ENCODE peak calls at places on chromosomes 12 and 14, in four cellular contexts. L is HCT116, R is HepG2, Z is transverse colon. F is an unnamed sample.

GRCh38 chr14:68892961-68893360 is 86.1 kb downstream of the ACTN1 start:
- DNase-seq in L (no peak), R (no peak), Z (no peak), F (no peak)

GRCh38 chr14:57549765-57550420 is 56.2 kb upstream of the CCDC198 start:
- DNase-seq in L (no peak), R (no peak), Z (no peak), F (no peak)

GRCh38 chr12:116539905-116540482 is 19.2 kb upstream of the MAP1LC3B2 start:
- DNase-seq in L (no peak), R (no peak), Z (peak), F (no peak)

GRCh38 chr14:75559451-75560187 is 18.8 kb upstream of the FLVCR2 start:
- DNase-seq in L (no peak), R (no peak), Z (no peak), F (no peak)

GRCh38 chr12:162467-163307 is 51.3 kb downstream of the SLC6A12 start:
- DNase-seq in L (no peak), R (no peak), Z (no peak), F (no peak)

GRCh38 chr12:23523339-23523738 is 426.1 kb downstream of the SOX5 start:
- DNase-seq in L (no peak), R (no peak), Z (no peak), F (no peak)

GRCh38 chr12:98803468-98804209 is 158.5 kb downstream of the APAF1 start:
- DNase-seq in L (peak), R (no peak), Z (no peak), F (no peak)

GRCh38 chr12:56172839-56173238 is 14.7 kb downstream of the MYL6 start:
- DNase-seq in L (no peak), R (no peak), Z (no peak), F (no peak)

GRCh38 chr12:88207921-88208640 is 66.0 kb downstream of the TMTC3 start:
- DNase-seq in L (no peak), R (no peak), Z (no peak), F (no peak)

GRCh38 chr12:62256408-62257079 is 3.7 kb upstream of the USP15 start:
- DNase-seq in L (no peak), R (no peak), Z (no peak), F (no peak)

GRCh38 chr14:104462651-104463630 is 116.6 kb upstream of the C14orf180 start:
- DNase-seq in L (no peak), R (no peak), Z (no peak), F (no peak)

GRCh38 chr14:92622311-92622710 is 108.7 kb downstream of the RIN3 start:
- DNase-seq in L (no peak), R (no peak), Z (no peak), F (no peak)

DNA sequence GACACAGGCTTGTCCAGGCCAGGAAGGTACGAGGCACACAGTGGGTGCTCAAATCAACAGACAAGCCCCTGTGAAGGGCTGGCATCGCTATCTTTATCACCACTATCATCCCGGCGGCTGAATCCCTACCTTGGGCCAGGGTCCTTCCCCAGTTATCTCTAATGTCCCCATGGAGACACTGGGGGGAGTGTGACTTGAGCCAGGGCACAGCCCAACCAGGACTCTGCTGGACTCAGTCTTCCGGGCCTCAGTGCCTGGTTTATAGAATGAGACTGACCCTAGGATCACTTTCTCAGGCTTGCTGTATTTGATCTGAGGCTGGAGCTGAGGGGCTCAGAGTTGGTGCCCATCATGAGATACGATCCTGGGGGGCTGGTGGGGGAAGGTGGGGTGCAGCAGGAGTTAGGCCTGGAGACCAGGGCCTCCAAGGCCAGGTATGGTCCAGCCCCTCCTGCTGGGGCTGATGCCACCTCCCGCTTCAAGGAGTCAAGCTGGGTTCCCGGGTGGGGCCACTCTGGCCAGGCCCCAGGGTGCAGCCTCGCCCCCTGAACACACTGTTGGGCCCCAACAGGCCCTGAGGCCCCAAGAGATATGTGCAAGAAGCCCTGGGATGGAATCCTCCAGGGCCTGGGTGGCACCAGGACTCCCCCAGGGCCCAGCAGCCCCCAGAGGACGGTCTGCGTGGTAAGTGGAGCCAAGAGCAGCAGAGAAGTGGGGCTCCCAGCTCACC is 11.8 kb downstream of the BEGAIN start:
- DNase-seq in L (no peak), R (no peak), Z (no peak), F (no peak)
- TF ChIP-seq POLR2AphosphoS5 in L (no peak), R (no peak), Z (no peak), F (no peak)

GRCh38 chr14:102731871-102732800 is 45.1 kb upstream of the TRAF3 start:
- DNase-seq in L (no peak), R (no peak), Z (no peak), F (no peak)
- TF ChIP-seq POLR2AphosphoS5 in L (no peak), R (no peak), Z (no peak), F (no peak)

DNA sequence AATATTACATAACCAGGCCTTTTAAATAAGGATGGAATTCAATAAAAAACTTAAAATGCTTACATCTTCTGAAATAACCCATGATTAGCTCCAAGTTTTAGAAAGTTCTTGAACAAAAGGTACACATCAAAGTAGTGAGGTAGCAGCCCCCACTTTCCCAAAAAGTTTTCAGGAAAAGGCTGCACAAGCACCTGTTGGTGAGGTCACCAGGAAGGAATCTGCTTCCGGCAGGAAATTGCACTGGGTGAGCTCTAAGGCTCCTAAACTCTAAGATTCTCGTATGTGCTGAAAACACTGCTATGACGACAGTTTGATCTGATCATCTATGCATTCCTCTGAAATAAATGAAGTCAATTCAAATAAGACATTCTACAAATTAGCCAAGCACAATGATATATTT is 34.3 kb upstream of the TTC7B start:
- DNase-seq in L (peak), R (peak), Z (no peak), F (no peak)
- TF ChIP-seq POLR2AphosphoS5 in L (peak), R (no peak), Z (no peak), F (no peak)

DNA sequence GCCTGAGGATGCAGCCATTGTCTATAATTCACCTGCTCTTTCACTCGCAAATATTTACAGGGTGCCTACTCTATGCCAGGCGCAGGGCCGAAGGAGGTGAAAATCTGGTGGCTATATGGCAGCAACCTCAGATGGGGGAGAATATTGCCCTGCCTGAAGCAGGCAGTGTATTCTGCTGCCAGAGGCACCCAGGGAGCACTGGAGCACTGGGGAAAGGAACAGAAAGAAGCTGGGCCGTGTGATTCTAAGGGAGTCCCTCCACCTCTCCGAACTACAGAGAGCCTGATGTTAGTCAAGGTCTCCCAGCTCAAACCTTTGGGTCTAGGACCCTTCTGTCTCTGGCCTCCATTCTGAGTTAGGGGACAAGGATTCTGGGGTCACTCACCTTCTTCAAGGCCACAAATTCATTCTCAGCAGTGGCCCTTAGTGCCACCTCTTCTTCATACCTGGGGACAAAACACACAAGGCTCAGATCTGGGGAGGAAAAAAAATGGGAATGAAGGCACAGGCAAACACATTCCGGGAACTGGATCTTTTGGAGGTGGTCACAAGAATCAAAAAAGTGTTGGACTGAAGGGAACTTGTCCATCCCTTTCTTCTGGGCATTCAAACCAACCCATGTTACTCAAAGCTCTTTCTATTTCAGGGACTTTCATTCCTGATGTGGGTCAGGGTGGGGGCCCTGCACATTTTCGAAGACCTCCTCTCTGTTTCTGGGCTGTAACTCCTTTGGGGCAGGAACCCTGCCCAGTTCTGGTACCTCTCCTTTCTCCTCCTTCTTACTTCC is 19.3 kb upstream of the KRT86 start:
- DNase-seq in L (no peak), R (no peak), Z (no peak), F (no peak)
- TF ChIP-seq POLR2AphosphoS5 in L (no peak), R (no peak), Z (no peak), F (no peak)